ENCODE peak calls at places on chromosomes 6 and 20, in five cellular contexts. R is NB4, D is astrocyte, S is HL-60, G is right lobe of liver. B is an unnamed sample.

GRCh38 chr6:44278774-44279697 is 8.8 kb downstream of the TMEM151B start:
- DNase-seq in R (no peak), D (no peak), S (no peak), G (no peak), B (no peak)

GRCh38 chr6:138765896-138766487 is 7.6 kb upstream of the CCDC28A start:
- DNase-seq in R (peak; percentile 54), D (no peak), S (no peak), G (no peak), B (peak; percentile 16)

GRCh38 chr20:36571564-36572504 is 1.6 kb upstream of the TGIF2 start:
- DNase-seq in R (peak; percentile 66), D (no peak), S (no peak), G (no peak), B (no peak)

GRCh38 chr6:111418971-111419693 is 63.9 kb downstream of the REV3L start:
- DNase-seq in R (no peak), D (peak; percentile 85), S (no peak), G (no peak), B (no peak)

GRCh38 chr20:58495623-58496428 is 19.4 kb downstream of the APCDD1L start:
- DNase-seq in R (no peak), D (no peak), S (no peak), G (no peak), B (no peak)

GRCh38 chr6:131510094-131510493 is 62.9 kb upstream of the ARG1 start:
- DNase-seq in R (no peak), D (no peak), S (no peak), G (no peak), B (no peak)

GRCh38 chr20:35305682-35306556 is 13.7 kb upstream of the FAM83C start:
- DNase-seq in R (peak; percentile 99), D (peak; percentile 100), S (peak; percentile 86), G (no peak), B (no peak)

GRCh38 chr20:48827880-48828733 is at the start of gene PREX1:
- DNase-seq in R (peak; percentile 94), D (peak; percentile 64), S (peak; percentile 80), G (peak; percentile 74), B (peak; percentile 66)

GRCh38 chr6:100886078-100886477 is 4.9 kb upstream of the ASCC3 start:
- DNase-seq in R (no peak), D (peak; percentile 85), S (no peak), G (no peak), B (no peak)

DNA sequence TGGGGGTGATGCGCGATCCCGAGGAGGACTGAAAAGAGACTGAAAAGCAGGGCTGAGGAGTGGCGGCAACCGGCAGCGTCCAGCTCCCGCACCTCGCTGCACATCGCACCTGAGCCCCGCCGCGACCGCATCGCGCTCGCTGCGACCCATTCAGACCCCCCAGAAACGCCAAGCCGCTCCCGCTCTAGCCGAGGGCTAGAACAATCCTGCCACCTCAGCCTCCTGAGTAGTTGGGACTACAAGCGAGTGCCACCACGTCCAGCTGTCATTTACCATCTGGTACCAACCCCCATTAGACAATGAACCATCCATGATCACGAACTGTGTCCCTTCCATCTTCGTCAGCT is 33.2 kb downstream of the HLA-A start:
- DNase-seq in R (no peak), D (no peak), S (no peak), G (no peak), B (no peak)
- H3K4me3 ChIP-seq in R (no peak overlapping the region), D (no peak overlapping the region), S (no peak overlapping the region), G (no peak overlapping the region), B (no peak overlapping the region)

DNA sequence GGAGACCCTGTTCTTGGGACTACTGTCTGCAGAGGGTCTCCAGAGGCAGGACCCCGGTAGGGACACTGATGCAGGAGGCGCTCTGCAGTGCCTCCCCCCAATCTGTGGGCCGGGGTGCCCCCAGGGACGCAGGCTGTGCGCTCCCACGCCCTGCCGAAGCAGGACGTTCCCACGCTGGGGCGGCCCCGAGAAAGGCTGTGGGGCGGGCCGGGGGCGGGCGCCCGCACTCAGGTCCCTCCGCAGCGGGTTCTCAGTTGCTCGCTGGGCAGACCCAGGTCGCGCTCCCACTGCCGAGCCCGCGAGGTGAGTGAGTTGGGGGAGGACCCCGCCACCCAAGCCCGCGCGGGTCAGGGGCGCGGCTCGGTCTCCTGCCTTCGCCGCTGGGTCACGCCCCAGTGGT is at the start of gene COX4I2:
- DNase-seq in R (no peak), D (no peak), S (no peak), G (no peak), B (no peak)
- H3K4me3 ChIP-seq in R (no peak within 1 kb of the TSS), D (no peak within 1 kb of the TSS), S (no peak within 1 kb of the TSS), G (no peak within 1 kb of the TSS), B (no peak within 1 kb of the TSS)

GRCh38 chr6:163354779-163355431 is 59.6 kb upstream of the QKI start:
- DNase-seq in R (peak; percentile 78), D (peak; percentile 53), S (peak; percentile 66), G (no peak), B (no peak)

GRCh38 chr6:163354085-163354484 is 60.4 kb upstream of the QKI start:
- DNase-seq in R (peak; percentile 72), D (peak; percentile 73), S (no peak), G (no peak), B (no peak)

GRCh38 chr6:163356743-163357142 is 57.8 kb upstream of the QKI start:
- DNase-seq in R (no peak), D (no peak), S (no peak), G (no peak), B (no peak)

GRCh38 chr6:163356324-163356723 is 58.2 kb upstream of the QKI start:
- DNase-seq in R (peak; percentile 90), D (peak; percentile 84), S (peak; percentile 45), G (no peak), B (no peak)

GRCh38 chr6:163355471-163355991 is 59.0 kb upstream of the QKI start:
- DNase-seq in R (peak; percentile 88), D (peak; percentile 81), S (peak; percentile 78), G (peak; percentile 55), B (no peak)
- H3K4me3 ChIP-seq in R (peak overlapping the region; percentile 60), D (peak overlapping the region; percentile 47), S (peak overlapping the region; percentile 20), G (no peak overlapping the region), B (no peak overlapping the region)

GRCh38 chr6:149320745-149321240 is 3.3 kb downstream of the TAB2 start:
- DNase-seq in R (no peak), D (no peak), S (no peak), G (no peak), B (no peak)
- H3K4me3 ChIP-seq in R (peak overlapping the region; percentile 21), D (no peak overlapping the region), S (no peak overlapping the region), G (no peak overlapping the region), B (no peak overlapping the region)

GRCh38 chr6:2763345-2763841 is 1.8 kb upstream of the WRNIP1 start:
- DNase-seq in R (peak; percentile 95), D (no peak), S (no peak), G (peak; percentile 70), B (no peak)
- H3K4me3 ChIP-seq in R (peak overlapping the region; percentile 74), D (no peak overlapping the region), S (no peak overlapping the region), G (no peak overlapping the region), B (no peak overlapping the region)

DNA sequence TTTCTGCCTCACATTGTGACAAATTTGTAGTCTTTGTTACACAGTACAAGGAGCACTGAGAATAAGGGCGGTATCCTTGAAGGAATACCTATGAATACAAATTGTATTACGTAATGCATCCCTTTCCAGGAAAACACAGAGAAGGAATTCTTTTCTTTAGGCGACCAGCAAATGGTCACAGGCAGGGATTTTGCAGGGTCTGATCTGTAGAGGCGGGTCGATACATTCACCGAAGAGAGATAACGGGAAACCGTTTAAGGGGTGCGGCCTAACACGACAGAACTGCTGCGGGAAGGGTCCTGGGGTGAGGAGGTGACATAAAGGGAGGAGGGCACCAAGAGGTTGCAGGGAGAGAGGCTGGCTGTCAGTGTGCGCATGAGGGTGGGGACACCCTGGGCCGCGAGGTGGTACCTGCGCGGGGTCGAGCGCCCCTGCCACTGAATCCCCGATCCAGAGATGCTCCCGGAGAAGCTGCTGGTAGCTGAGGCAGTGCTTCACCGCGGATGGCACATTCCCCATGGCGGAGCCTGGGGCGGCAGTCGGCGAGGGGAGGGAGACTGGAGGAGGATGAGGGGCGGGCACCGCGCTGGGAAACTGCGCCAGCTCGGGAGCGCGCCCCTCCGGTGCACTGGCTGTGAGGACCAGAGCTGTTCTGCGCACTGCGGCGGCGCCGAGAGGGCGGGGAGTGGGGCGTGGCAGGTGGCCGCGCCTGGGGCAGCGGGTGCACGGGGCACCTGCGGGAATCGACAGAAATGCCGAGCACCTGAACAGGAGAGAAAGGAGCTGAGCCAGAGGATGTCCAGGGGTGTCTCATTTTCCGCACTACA is at the start of gene HMGCLL1:
- DNase-seq in R (no peak), D (no peak), S (no peak), G (peak; percentile 41), B (no peak)
- H3K4me3 ChIP-seq in R (no peak within 1 kb of the TSS), D (peak within 1 kb of the TSS; percentile 54), S (no peak within 1 kb of the TSS), G (no peak within 1 kb of the TSS), B (no peak within 1 kb of the TSS)

DNA sequence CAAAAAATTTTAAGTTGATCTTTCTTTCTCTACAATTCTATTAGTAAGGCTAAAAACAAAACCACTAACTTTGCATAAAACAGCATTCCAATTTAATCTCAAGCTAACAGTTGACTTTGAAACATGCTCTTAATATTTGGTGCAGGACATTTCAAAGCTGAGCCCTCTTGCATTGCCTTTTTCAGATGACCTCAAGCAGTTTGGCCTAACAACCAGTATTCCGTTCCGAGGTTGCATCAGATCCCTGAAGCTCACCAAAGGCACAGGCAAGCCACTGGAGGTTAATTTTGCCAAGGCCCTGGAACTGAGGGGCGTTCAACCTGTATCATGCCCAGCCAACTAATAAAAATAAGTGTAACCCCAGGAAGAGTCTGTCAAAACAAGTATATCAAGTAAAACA is 194.0 kb downstream of the ARHGAP18 start:
- DNase-seq in R (no peak), D (peak; percentile 5), S (no peak), G (no peak), B (no peak)
- H3K4me3 ChIP-seq in R (no peak overlapping the region), D (no peak overlapping the region), S (no peak overlapping the region), G (no peak overlapping the region), B (no peak overlapping the region)

B was measured in Jurkat, Clone E6-1.